ENCODE peak calls at places on chromosome 19, in seven cellular contexts. U, Z, D, G, R, F and X are unnamed samples.

GRCh38 chr19:14639536-14640277 is 34.9 kb downstream of the ADGRE3 start:
- DNase-seq in U (no peak), Z (no peak), D (no peak), G (no peak), R (no peak), F (no peak), X (no peak)

GRCh38 chr19:52638601-52639000 is 446 bp upstream of the ZNF83 start:
- DNase-seq in U (peak; percentile 74), Z (no peak), D (no peak), G (no peak), R (no peak), F (peak; percentile 44), X (peak; percentile 50)

GRCh38 chr19:39362682-39363657 is 20.7 kb downstream of the SAMD4B start:
- DNase-seq in U (peak; percentile 79), Z (no peak), D (no peak), G (no peak), R (no peak), F (peak; percentile 78), X (peak; percentile 58)

GRCh38 chr19:54399189-54399588 is 16.1 kb upstream of the TTYH1 start:
- DNase-seq in U (no peak), Z (no peak), D (no peak), G (no peak), R (no peak), F (no peak), X (no peak)

GRCh38 chr19:49374665-49375434 is 11.2 kb downstream of the DKKL1 start:
- DNase-seq in U (no peak), Z (no peak), D (no peak), G (no peak), R (no peak), F (no peak), X (no peak)

GRCh38 chr19:38617283-38617763 is 430 bp downstream of the MAP4K1 start:
- DNase-seq in U (no peak), Z (no peak), D (no peak), G (no peak), R (no peak), F (no peak), X (no peak)

GRCh38 chr19:50718255-50719118 is 1.1 kb downstream of the SHANK1 start:
- DNase-seq in U (no peak), Z (no peak), D (no peak), G (no peak), R (no peak), F (no peak), X (no peak)

GRCh38 chr19:39792999-39793546 is 14.4 kb downstream of the LEUTX start:
- DNase-seq in U (peak; percentile 68), Z (peak; percentile 83), D (peak; percentile 36), G (peak; percentile 41), R (peak; percentile 77), F (peak; percentile 73), X (peak; percentile 66)

GRCh38 chr19:21398851-21399250 is 1.9 kb downstream of the ZNF493 start:
- DNase-seq in U (peak; percentile 15), Z (no peak), D (no peak), G (no peak), R (no peak), F (peak; percentile 51), X (no peak)

GRCh38 chr19:6204866-6205723 is 69.6 kb downstream of the ACSBG2 start:
- DNase-seq in U (no peak), Z (no peak), D (no peak), G (no peak), R (no peak), F (no peak), X (no peak)